ENCODE peak calls at places on chromosomes 4 and X, in six cellular contexts. V is SK-N-SH, I is K562, S is HepG2, G is H1, T is GM12878. U is an unnamed sample.

GRCh38 chr4:98430708-98431403 is 169.7 kb downstream of the RAP1GDS1 start:
- DNase-seq in S (no peak), I (no peak), V (no peak), G (no peak), T (no peak), U (no peak)

GRCh38 chr4:2138846-2139500 is 79.8 kb downstream of the NAT8L start:
- DNase-seq in G (no peak), I (no peak), V (no peak), S (no peak), T (no peak), U (no peak)

GRCh38 chr4:87399148-87399547 is 8.2 kb upstream of the HSD17B11 start:
- DNase-seq in V (peak; percentile 39), S (peak; percentile 28), G (no peak), T (no peak), I (no peak), U (no peak)

GRCh38 chrX:107691024-107691448 is 62.7 kb downstream of the PRPS1 start:
- DNase-seq in V (no peak), S (no peak), I (no peak), G (no peak), T (no peak), U (no peak)

GRCh38 chr4:126004936-126005335 is 690.2 kb downstream of the FAT4 start:
- DNase-seq in I (no peak), V (no peak), G (no peak), T (no peak), S (no peak), U (no peak)

GRCh38 chrX:5397409-5397808 is 831.3 kb downstream of the NLGN4X start:
- DNase-seq in T (no peak), I (no peak), G (no peak), V (no peak), S (no peak), U (no peak)

GRCh38 chr4:13580018-13580417 is 35.7 kb upstream of the NKX3-2 start:
- DNase-seq in T (no peak), I (no peak), G (no peak), V (no peak), S (no peak), U (peak; percentile 60)

GRCh38 chr4:13944095-13944501 is 316.6 kb upstream of the BOD1L1 start:
- DNase-seq in S (no peak), G (no peak), I (no peak), T (no peak), V (no peak), U (no peak)

GRCh38 chr4:128810331-128810870 is 901 bp downstream of the JADE1 start:
- DNase-seq in G (no peak), S (peak; percentile 45), I (peak; percentile 65), V (peak; percentile 58), T (no peak), U (peak; percentile 71)

DNA sequence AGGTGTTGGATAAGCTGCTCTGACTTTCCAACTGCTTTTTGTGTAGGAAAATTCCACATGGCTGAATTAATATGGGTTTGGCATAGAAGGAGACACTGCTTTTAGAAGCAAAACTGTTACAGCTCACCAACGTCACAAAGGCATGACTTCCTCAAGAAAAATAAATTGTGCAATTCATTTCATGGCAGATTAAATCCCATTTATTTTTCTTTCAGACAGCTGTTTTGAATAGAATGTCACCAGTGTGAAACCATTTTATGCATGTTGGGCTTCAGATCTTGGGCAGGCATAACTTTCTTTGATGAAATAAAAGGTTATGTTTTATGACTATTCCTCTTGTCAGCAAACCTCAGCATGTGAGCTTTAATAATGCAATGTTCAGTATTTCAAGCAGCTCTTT is 542.8 kb downstream of the GALNTL6 start:
- DNase-seq in G (no peak), T (no peak), S (no peak), I (no peak), V (no peak), U (no peak)
- TF ChIP-seq GABPA in G (no peak), T (no peak), S (no peak), I (no peak), V (no peak), U (no peak)

GRCh38 chr4:153257966-153258365 is 53.7 kb downstream of the TRIM2 start:
- DNase-seq in I (no peak), S (no peak), V (peak; percentile 54), G (no peak), T (no peak), U (no peak)

GRCh38 chr4:153257151-153257620 is 52.9 kb downstream of the TRIM2 start:
- DNase-seq in T (no peak), I (no peak), V (peak; percentile 70), G (no peak), S (no peak), U (no peak)

GRCh38 chr4:153260152-153260551 is 55.9 kb downstream of the TRIM2 start:
- DNase-seq in G (no peak), V (no peak), T (no peak), S (no peak), I (no peak), U (no peak)

GRCh38 chr4:153259679-153260078 is 55.4 kb downstream of the TRIM2 start:
- DNase-seq in T (no peak), I (no peak), S (no peak), G (no peak), V (no peak), U (no peak)

GRCh38 chr4:153258750-153259149 is 54.5 kb downstream of the TRIM2 start:
- DNase-seq in V (no peak), G (no peak), S (no peak), T (no peak), I (no peak), U (no peak)
- TF ChIP-seq GABPA in V (no peak), G (no peak), S (no peak), T (no peak), I (no peak), U (no peak)

DNA sequence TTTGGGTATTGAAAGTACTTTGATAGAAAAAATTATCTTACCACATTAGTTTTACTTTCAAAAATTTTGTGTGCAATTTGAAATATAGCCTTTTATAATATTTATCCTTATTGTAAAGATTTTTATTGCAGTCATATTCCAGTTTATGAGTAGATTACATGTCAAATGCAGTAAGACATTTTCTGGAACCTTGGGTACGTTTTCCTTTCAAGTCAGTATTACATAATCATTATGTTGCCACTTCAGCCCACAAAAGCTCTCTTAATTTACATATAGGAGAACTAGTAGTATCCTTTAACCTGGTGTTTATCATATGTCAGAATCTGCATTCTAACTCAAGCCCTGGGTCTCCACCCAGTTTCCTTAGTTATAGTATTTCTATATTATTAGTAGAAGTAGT is 98.5 kb downstream of the CENPC start:
- DNase-seq in I (no peak), S (no peak), G (no peak), V (no peak), T (no peak), U (peak; percentile 14)
- TF ChIP-seq GABPA in I (no peak), S (no peak), G (no peak), V (no peak), T (no peak), U (no peak)

DNA sequence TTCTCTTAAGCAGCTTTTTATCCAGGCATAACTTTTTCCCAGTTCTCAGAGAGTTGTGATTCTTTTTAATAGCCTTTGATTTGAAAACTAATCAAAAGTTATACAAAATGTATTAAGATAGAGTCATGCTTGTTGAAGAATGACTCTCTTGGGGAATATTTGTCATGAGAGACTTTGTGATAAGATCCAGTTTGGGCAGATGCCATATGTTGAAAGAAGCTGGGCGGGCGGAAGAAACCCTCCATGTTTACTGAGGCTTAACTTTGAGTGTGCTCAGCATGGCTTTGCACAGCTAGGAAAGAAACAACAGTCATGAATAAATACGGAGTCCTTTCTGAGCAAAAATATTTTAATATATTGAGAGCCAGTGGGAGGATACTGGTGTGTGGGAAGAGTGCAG is 39.3 kb downstream of the SYTL5 start:
- DNase-seq in G (no peak), S (no peak), I (no peak), V (no peak), T (no peak), U (no peak)
- TF ChIP-seq GABPA in G (no peak), S (no peak), I (no peak), V (no peak), T (no peak), U (no peak)